ENCODE peak calls at places on chromosome 13, in seven cellular contexts. I is choroid plexus epithelial cell; Z is keratinocyte; M is AG08395; N is GM03348; G is activated gamma-delta T cell treated with anti-CD3 and anti-CD28 coated beads, Interleukin-2, amount 50 U/mL, for 16 hours; J is omental fat pad. W is an unnamed sample.

GRCh38 chr13:113489171-113489548 is 1.4 kb downstream of the DCUN1D2 start:
- DNase-seq in J (no peak), M (no peak), Z (no peak), G (no peak), I (peak; percentile 44), N (no peak), W (no peak)

GRCh38 chr13:97141564-97142005 is 80.5 kb upstream of the MBNL2 start:
- DNase-seq in J (no peak), N (peak; percentile 83), I (peak; percentile 89), Z (peak; percentile 25), G (no peak), M (peak; percentile 91), W (peak; percentile 87)

GRCh38 chr13:25762795-25763377 is 288.9 kb downstream of the SHISA2 start:
- DNase-seq in M (no peak), G (no peak), I (no peak), J (no peak), N (no peak), Z (no peak), W (no peak)

GRCh38 chr13:31121327-31122140 is 40.2 kb downstream of the HSPH1 start:
- DNase-seq in N (no peak), G (no peak), M (no peak), I (no peak), J (no peak), Z (no peak), W (no peak)

GRCh38 chr13:113405481-113406300 is 41.8 kb upstream of the GRTP1 start:
- DNase-seq in M (no peak), J (no peak), I (no peak), Z (no peak), N (no peak), G (no peak), W (no peak)

GRCh38 chr13:20219585-20219984 is 12.5 kb downstream of the GJB6 start:
- DNase-seq in I (no peak), M (no peak), Z (no peak), J (no peak), G (no peak), N (no peak), W (no peak)

GRCh38 chr13:72390909-72391308 is 336.5 kb downstream of the MZT1 start:
- DNase-seq in N (no peak), Z (peak; percentile 92), G (no peak), J (no peak), I (no peak), M (no peak), W (peak; percentile 2)

GRCh38 chr13:94020833-94021232 is 458.6 kb downstream of the DCT start:
- DNase-seq in N (peak; percentile 4), I (peak; percentile 15), M (peak; percentile 15), Z (no peak), J (no peak), G (no peak), W (peak; percentile 25)

GRCh38 chr13:73991384-73991783 is 142.8 kb downstream of the KLF12 start:
- DNase-seq in I (no peak), N (no peak), G (no peak), M (no peak), Z (no peak), J (no peak), W (no peak)

GRCh38 chr13:22278336-22278929 is 607.6 kb downstream of the FGF9 start:
- DNase-seq in Z (no peak), J (peak; percentile 35), N (peak; percentile 56), G (peak; percentile 66), M (peak; percentile 41), I (peak; percentile 0), W (no peak)

GRCh38 chr13:110485604-110486003 is 75.9 kb downstream of the RAB20 start:
- DNase-seq in Z (no peak), N (no peak), J (no peak), G (no peak), I (peak; percentile 57), M (no peak), W (no peak)

GRCh38 chr13:97212540-97213146 is 9.5 kb upstream of the MBNL2 start:
- DNase-seq in Z (no peak), M (peak; percentile 66), G (no peak), J (no peak), I (peak; percentile 71), N (peak; percentile 66), W (peak; percentile 49)

GRCh38 chr13:38824342-38824741 is 137.5 kb downstream of the FREM2 start:
- DNase-seq in I (no peak), G (no peak), J (no peak), Z (no peak), M (no peak), N (no peak), W (no peak)

GRCh38 chr13:44936246-44936645 is 53.0 kb downstream of the NUFIP1 start:
- DNase-seq in M (no peak), N (no peak), Z (no peak), J (no peak), G (no peak), I (no peak), W (no peak)

GRCh38 chr13:24270639-24271131 is 38.7 kb upstream of the C1QTNF9 start:
- DNase-seq in Z (no peak), J (no peak), N (peak; percentile 69), M (peak; percentile 72), G (no peak), I (peak; percentile 62), W (peak; percentile 51)

GRCh38 chr13:96650301-96650886 is 343.9 kb downstream of the OXGR1 start:
- DNase-seq in N (no peak), Z (peak; percentile 40), I (peak; percentile 94), G (no peak), J (no peak), M (no peak), W (no peak)

W was measured in HFFc6.